ENCODE peak calls at places on chromosomes 16 and 17, in four cellular contexts. P, R, Y and Q are unnamed samples.

GRCh38 chr17:61143026-61143425 is 256.6 kb upstream of the TBX2 start:
- DNase-seq in P (no peak), R (no peak), Y (no peak), Q (no peak)

GRCh38 chr16:80040814-80041213 is 440.3 kb upstream of the MAF start:
- DNase-seq in P (no peak), R (no peak), Y (no peak), Q (no peak)

GRCh38 chr17:50360716-50361115 is 12.3 kb downstream of the MRPL27 start:
- DNase-seq in P (no peak), R (no peak), Y (no peak), Q (no peak)

GRCh38 chr17:50043290-50044148 is 12.4 kb upstream of the ITGA3 start:
- DNase-seq in P (no peak), R (no peak), Y (no peak), Q (no peak)

GRCh38 chr17:36529121-36529520 is 5.5 kb downstream of the MYO19 start:
- DNase-seq in P (no peak), R (no peak), Y (peak), Q (peak)

GRCh38 chr17:79019631-79020584 is 4.1 kb upstream of the C1QTNF1 start:
- DNase-seq in P (no peak), R (peak), Y (peak), Q (peak)

GRCh38 chr17:44315760-44316731 is 7.6 kb downstream of the RUNDC3A start:
- DNase-seq in P (no peak), R (no peak), Y (peak), Q (no peak)

GRCh38 chr17:62008294-62008693 is 56.8 kb downstream of the MED13 start:
- DNase-seq in P (no peak), R (no peak), Y (no peak), Q (no peak)

GRCh38 chr17:36501963-36502362 is 15.5 kb downstream of the ZNHIT3 start:
- DNase-seq in P (no peak), R (no peak), Y (peak), Q (no peak)

GRCh38 chr17:68455756-68456528 is 1.4 kb downstream of the WIPI1 start:
- DNase-seq in P (no peak), R (peak), Y (no peak), Q (no peak)
- TF ChIP-seq MYC in P (no peak), R (no peak), Y (no peak), Q (no peak)

GRCh38 chr16:88438084-88438870 is 14.8 kb upstream of the ZFPM1 start:
- DNase-seq in P (no peak), R (no peak), Y (no peak), Q (no peak)

GRCh38 chr16:88436796-88437195 is 16.3 kb upstream of the ZFPM1 start:
- DNase-seq in P (no peak), R (no peak), Y (no peak), Q (no peak)

GRCh38 chr16:88439016-88439415 is 14.1 kb upstream of the ZFPM1 start:
- DNase-seq in P (no peak), R (no peak), Y (no peak), Q (no peak)

GRCh38 chr16:88435437-88436355 is 17.4 kb upstream of the ZFPM1 start:
- DNase-seq in P (no peak), R (no peak), Y (no peak), Q (no peak)

GRCh38 chr16:88437367-88437964 is 15.6 kb upstream of the ZFPM1 start:
- DNase-seq in P (no peak), R (peak), Y (peak), Q (peak)
- TF ChIP-seq RAD21 in P (peak), R (peak), Y (peak), Q (peak)

DNA sequence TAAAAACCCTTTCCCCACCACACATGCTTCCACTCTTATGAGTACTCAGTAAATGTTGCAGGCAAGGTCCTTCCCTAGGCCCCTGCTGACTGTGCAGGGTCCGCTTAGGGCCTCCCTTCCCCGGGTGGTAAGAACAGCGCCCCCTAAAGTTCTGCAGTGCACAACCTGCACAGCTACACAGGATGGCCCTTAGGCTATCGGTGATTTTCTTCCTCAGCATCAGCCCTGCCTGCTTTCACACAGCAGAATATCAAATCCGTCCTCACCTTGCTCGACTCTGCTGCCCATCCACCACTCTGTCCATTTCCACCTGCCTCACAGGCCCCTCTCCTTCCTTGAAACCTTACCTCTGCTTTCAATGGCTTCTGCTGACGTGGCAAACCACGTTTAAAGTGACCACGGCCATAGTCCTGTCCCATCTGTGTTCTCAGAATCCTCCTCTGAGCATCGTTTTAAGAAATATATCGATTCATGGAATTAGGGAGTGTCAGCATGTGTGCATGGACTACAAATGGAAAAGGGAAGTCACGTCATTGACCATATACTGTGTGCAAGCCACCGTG is 51.4 kb upstream of the TMEM132E start:
- DNase-seq in P (no peak), R (no peak), Y (peak), Q (peak)
- TF ChIP-seq CTCF in P (peak), R (no peak), Y (peak), Q (no peak)

DNA sequence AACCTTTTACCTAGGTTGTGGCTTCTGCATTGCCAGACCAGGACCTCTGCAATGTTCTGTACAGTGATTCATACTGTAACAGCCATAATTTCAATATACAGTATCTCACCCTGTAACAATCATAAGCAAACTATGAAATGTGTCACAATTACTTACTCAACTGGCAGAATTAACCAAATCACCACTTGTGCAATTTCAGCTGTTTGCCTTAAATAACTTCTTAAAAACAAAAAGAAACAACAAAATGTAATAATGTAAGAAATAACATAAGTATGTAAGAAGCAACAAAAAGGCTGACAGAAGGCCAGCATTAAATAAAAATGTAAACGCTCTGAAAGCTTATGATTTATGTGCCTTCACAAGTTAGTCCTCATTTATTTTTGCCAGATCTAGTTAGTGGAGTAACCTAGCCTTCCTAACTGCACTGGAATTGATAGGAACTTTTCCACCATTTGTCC is 97.0 kb downstream of the SKAP1 start:
- DNase-seq in P (no peak), R (no peak), Y (no peak), Q (no peak)
- TF ChIP-seq MYC in P (no peak), R (no peak), Y (no peak), Q (no peak)

GRCh38 chr16:14186954-14187306 is 115.8 kb downstream of the MRTFB start:
- DNase-seq in P (no peak), R (no peak), Y (no peak), Q (no peak)
- TF ChIP-seq RAD21 in P (no peak), R (no peak), Y (no peak), Q (no peak)